ENCODE peak calls at places on chromosomes 12 and 14, in eight cellular contexts. R is endothelial cell, O is fibroblast of pulmonary artery, G is GM04503, T is left ventricle myocardium inferior, L is epithelial cell of prostate, X is neural progenitor cell, I is left ventricle myocardium superior. S is an unnamed sample.

GRCh38 chr12:57621497-57622292 is 10.5 kb downstream of the ARHGEF25 start:
- DNase-seq in R (peak), O (no peak), G (no peak), T (peak), L (no peak), X (peak), I (peak), S (peak)

GRCh38 chr12:42143401-42144173 is 1.1 kb downstream of the GXYLT1 start:
- DNase-seq in R (no peak), O (peak), G (no peak), T (no peak), L (no peak), X (peak), I (no peak), S (no peak)

GRCh38 chr12:117596968-117597367 is 235.5 kb upstream of the NOS1 start:
- DNase-seq in R (no peak), O (no peak), G (no peak), T (no peak), L (no peak), X (no peak), I (no peak), S (no peak)

GRCh38 chr12:114638790-114639435 is 45.1 kb downstream of the TBX3 start:
- DNase-seq in R (no peak), O (no peak), G (no peak), T (no peak), L (no peak), X (no peak), I (no peak), S (no peak)

GRCh38 chr12:51663390-51663789 is 72.4 kb downstream of the SCN8A start:
- DNase-seq in R (no peak), O (no peak), G (no peak), T (no peak), L (no peak), X (no peak), I (no peak), S (no peak)

GRCh38 chr12:72471806-72472205 is 199.6 kb downstream of the TRHDE start:
- DNase-seq in R (no peak), O (no peak), G (no peak), T (no peak), L (no peak), X (peak), I (no peak), S (no peak)

GRCh38 chr12:83462419-83462818 is 775.7 kb downstream of the TMTC2 start:
- DNase-seq in R (no peak), O (no peak), G (no peak), T (no peak), L (no peak), X (peak), I (no peak), S (no peak)

GRCh38 chr12:131473721-131474709 is 236.9 kb upstream of the SFSWAP start:
- DNase-seq in R (no peak), O (no peak), G (no peak), T (no peak), L (no peak), X (no peak), I (no peak), S (no peak)

GRCh38 chr14:27186048-27186447 is 588.2 kb upstream of the NOVA1 start:
- DNase-seq in R (no peak), O (no peak), G (no peak), T (no peak), L (no peak), X (no peak), I (no peak), S (no peak)

GRCh38 chr14:49593016-49593415 is 5.7 kb upstream of the LRR1 start:
- DNase-seq in R (no peak), O (peak), G (no peak), T (no peak), L (no peak), X (no peak), I (no peak), S (no peak)

GRCh38 chr12:21912318-21912717 is 28.9 kb downstream of the ABCC9 start:
- DNase-seq in R (no peak), O (no peak), G (no peak), T (no peak), L (no peak), X (no peak), I (no peak), S (no peak)

GRCh38 chr12:39919790-39920189 is 186.1 kb downstream of the SLC2A13 start:
- DNase-seq in R (no peak), O (no peak), G (no peak), T (no peak), L (no peak), X (no peak), I (no peak), S (no peak)

GRCh38 chr12:19971881-19972280 is 396.5 kb upstream of the PDE3A start:
- DNase-seq in R (no peak), O (no peak), G (no peak), T (no peak), L (no peak), X (no peak), I (no peak), S (no peak)

GRCh38 chr12:2198542-2198941 is 145.8 kb downstream of the CACNA1C start:
- DNase-seq in R (no peak), O (no peak), G (no peak), T (no peak), L (no peak), X (no peak), I (no peak), S (no peak)

GRCh38 chr12:11658796-11659195 is 9.3 kb downstream of the ETV6 start:
- DNase-seq in R (no peak), O (peak), G (peak), T (no peak), L (no peak), X (no peak), I (no peak), S (no peak)

GRCh38 chr12:106893451-106893850 is 62.3 kb upstream of the TMEM263 start:
- DNase-seq in R (no peak), O (no peak), G (no peak), T (no peak), L (no peak), X (no peak), I (no peak), S (no peak)

GRCh38 chr12:75489613-75490210 is 9.2 kb downstream of the GLIPR1 start:
- DNase-seq in R (no peak), O (peak), G (no peak), T (no peak), L (no peak), X (no peak), I (no peak), S (no peak)

GRCh38 chr12:54191550-54192022 is 2.8 kb upstream of the SMUG1 start:
- DNase-seq in R (peak), O (peak), G (no peak), T (peak), L (no peak), X (peak), I (peak), S (peak)

GRCh38 chr12:25276199-25276937 is 25.6 kb upstream of the KRAS start:
- DNase-seq in R (no peak), O (peak), G (peak), T (no peak), L (peak), X (no peak), I (no peak), S (no peak)

GRCh38 chr12:57552692-57553321 is 3.0 kb downstream of the KIF5A start:
- DNase-seq in R (no peak), O (no peak), G (peak), T (no peak), L (no peak), X (peak), I (no peak), S (no peak)

GRCh38 chr14:96105921-96106441 is 66.8 kb downstream of the C14orf132 start:
- DNase-seq in R (no peak), O (no peak), G (no peak), T (no peak), L (peak), X (no peak), I (no peak), S (no peak)

GRCh38 chr14:86168376-86168775 is 638.4 kb downstream of the FLRT2 start:
- DNase-seq in R (no peak), O (no peak), G (no peak), T (no peak), L (no peak), X (no peak), I (no peak), S (no peak)

GRCh38 chr12:104458645-104459555 is 2.2 kb downstream of the CHST11 start:
- DNase-seq in R (no peak), O (peak), G (no peak), T (peak), L (no peak), X (peak), I (peak), S (no peak)

GRCh38 chr12:62575036-62575435 is 108.4 kb downstream of the MON2 start:
- DNase-seq in R (no peak), O (no peak), G (no peak), T (no peak), L (no peak), X (no peak), I (no peak), S (no peak)

GRCh38 chr12:120529641-120530314 is 820 bp upstream of the COQ5 start:
- DNase-seq in R (peak), O (peak), G (no peak), T (no peak), L (no peak), X (peak), I (no peak), S (no peak)

GRCh38 chr14:101687756-101688546 is 73.6 kb upstream of the PPP2R5C start:
- DNase-seq in R (no peak), O (no peak), G (no peak), T (no peak), L (no peak), X (no peak), I (no peak), S (no peak)

GRCh38 chr14:67820428-67820881 is 876 bp downstream of the RAD51B start:
- DNase-seq in R (no peak), O (peak), G (no peak), T (no peak), L (no peak), X (peak), I (no peak), S (no peak)

GRCh38 chr14:61234215-61234916 is 46.8 kb downstream of the TMEM30B start:
- DNase-seq in R (no peak), O (no peak), G (no peak), T (no peak), L (no peak), X (no peak), I (no peak), S (no peak)

GRCh38 chr14:99616832-99617488 is 13.0 kb upstream of the CCDC85C start:
- DNase-seq in R (no peak), O (no peak), G (no peak), T (no peak), L (no peak), X (no peak), I (no peak), S (no peak)

GRCh38 chr12:123845881-123846280 is 83.8 kb downstream of the DNAH10 start:
- DNase-seq in R (no peak), O (no peak), G (no peak), T (no peak), L (no peak), X (no peak), I (no peak), S (no peak)

GRCh38 chr12:104792570-104792969 is 165.5 kb downstream of the SLC41A2 start:
- DNase-seq in R (no peak), O (peak), G (peak), T (no peak), L (peak), X (no peak), I (no peak), S (no peak)

GRCh38 chr14:41749425-41749824 is 142.7 kb downstream of the LRFN5 start:
- DNase-seq in R (no peak), O (peak), G (no peak), T (no peak), L (no peak), X (no peak), I (no peak), S (no peak)

GRCh38 chr14:77131871-77132486 is 9.6 kb downstream of the ZDHHC22 start:
- DNase-seq in R (no peak), O (no peak), G (no peak), T (no peak), L (no peak), X (no peak), I (no peak), S (no peak)

GRCh38 chr12:89618113-89618862 is 90.3 kb downstream of the ATP2B1 start:
- DNase-seq in R (no peak), O (no peak), G (no peak), T (no peak), L (no peak), X (no peak), I (no peak), S (no peak)

GRCh38 chr14:82411373-82411772 is 877.7 kb upstream of the SEL1L start:
- DNase-seq in R (no peak), O (no peak), G (no peak), T (no peak), L (no peak), X (no peak), I (no peak), S (no peak)

GRCh38 chr14:76117789-76118188 is 33.9 kb upstream of the GPATCH2L start:
- DNase-seq in R (no peak), O (no peak), G (no peak), T (no peak), L (no peak), X (no peak), I (no peak), S (no peak)

GRCh38 chr14:73311710-73312035 is 74.4 kb downstream of the PAPLN start:
- DNase-seq in R (no peak), O (peak), G (no peak), T (no peak), L (no peak), X (no peak), I (no peak), S (no peak)

GRCh38 chr14:99516156-99517045 is 35.2 kb downstream of the CCNK start:
- DNase-seq in R (no peak), O (no peak), G (no peak), T (no peak), L (no peak), X (no peak), I (no peak), S (no peak)